ENCODE peak calls at places on chromosomes 7 and 10, in eight cellular contexts. R, B, P, Q, Z, L, J and G are unnamed samples.

GRCh38 chr7:120056227-120056626 is 216.7 kb upstream of the KCND2 start:
- DNase-seq in R (no peak), B (no peak), L (no peak), J (no peak), Z (no peak), Q (no peak), P (no peak), G (no peak)

GRCh38 chr10:96022739-96023138 is 20.6 kb upstream of the CCNJ start:
- DNase-seq in P (no peak), B (no peak), Q (no peak), Z (no peak), L (no peak), R (no peak), J (no peak), G (no peak)

GRCh38 chr10:124745678-124746077 is 1.5 kb upstream of the FAM53B start:
- DNase-seq in Z (no peak), J (peak), R (peak), P (no peak), B (no peak), L (peak), Q (peak), G (no peak)

GRCh38 chr7:92567460-92567859 is 22.7 kb downstream of the FAM133B start:
- DNase-seq in Q (no peak), J (peak), Z (no peak), B (no peak), P (no peak), R (peak), L (no peak), G (no peak)

GRCh38 chr7:150595361-150595760 is 28.2 kb downstream of the GIMAP4 start:
- DNase-seq in Q (no peak), Z (no peak), J (no peak), R (no peak), B (no peak), P (no peak), L (no peak), G (no peak)

GRCh38 chr10:20327954-20328353 is 511.7 kb downstream of the PLXDC2 start:
- DNase-seq in Q (no peak), R (no peak), L (no peak), B (no peak), Z (no peak), J (no peak), P (no peak), G (no peak)

GRCh38 chr7:131189488-131189887 is 138.2 kb upstream of the MKLN1 start:
- DNase-seq in J (no peak), R (no peak), B (no peak), Z (no peak), Q (no peak), P (no peak), L (no peak), G (no peak)

GRCh38 chr10:47344996-47345870 is 2.9 kb upstream of the RBP3 start:
- DNase-seq in B (no peak), J (no peak), Z (no peak), R (no peak), L (no peak), Q (no peak), P (no peak), G (no peak)

GRCh38 chr10:117926491-117926890 is 120.2 kb downstream of the RAB11FIP2 start:
- DNase-seq in P (no peak), R (no peak), J (no peak), Q (no peak), B (no peak), Z (no peak), L (no peak), G (no peak)

GRCh38 chr7:16421333-16422099 is at the start of gene CRPPA:
- DNase-seq in L (peak), Z (peak), B (peak), R (peak), J (peak), Q (peak), P (no peak), G (no peak)

GRCh38 chr7:28018851-28019465 is 161.6 kb downstream of the JAZF1 start:
- DNase-seq in B (no peak), R (no peak), P (no peak), L (no peak), Z (no peak), Q (no peak), J (no peak), G (no peak)

GRCh38 chr7:158421394-158421793 is 166.2 kb downstream of the PTPRN2 start:
- DNase-seq in R (no peak), Q (no peak), Z (no peak), L (no peak), B (no peak), J (no peak), P (no peak), G (no peak)

GRCh38 chr10:3874988-3875841 is 90.2 kb upstream of the KLF6 start:
- DNase-seq in B (no peak), L (peak), J (no peak), P (no peak), Z (no peak), R (no peak), Q (no peak), G (no peak)

GRCh38 chr10:94645285-94645684 is 38.2 kb upstream of the CYP2C18 start:
- DNase-seq in Z (no peak), J (no peak), L (no peak), P (no peak), Q (no peak), R (no peak), B (no peak), G (no peak)

GRCh38 chr7:50591480-50592438 is 26.6 kb upstream of the DDC start:
- DNase-seq in R (no peak), P (no peak), B (no peak), Q (no peak), L (peak), Z (no peak), J (no peak), G (no peak)